ENCODE peak calls at places on chromosomes 5 and 9, in eight cellular contexts. L, Q, D, E, M, W, F and I are unnamed samples.

GRCh38 chr9:1173986-1174385 is 123.8 kb downstream of the DMRT2 start:
- DNase-seq in L (no peak), Q (no peak), D (no peak), E (no peak), M (no peak), W (no peak), F (no peak), I (no peak)

GRCh38 chr9:4303002-4303401 is 3.1 kb upstream of the GLIS3 start:
- DNase-seq in L (no peak), Q (no peak), D (peak), E (no peak), M (no peak), W (no peak), F (no peak), I (no peak)

GRCh38 chr9:33155393-33155792 is 11.7 kb downstream of the B4GALT1 start:
- DNase-seq in L (no peak), Q (no peak), D (no peak), E (no peak), M (no peak), W (no peak), F (no peak), I (no peak)

GRCh38 chr5:2687746-2688145 is 63.7 kb downstream of the IRX2 start:
- DNase-seq in L (no peak), Q (no peak), D (no peak), E (no peak), M (no peak), W (no peak), F (no peak), I (no peak)

GRCh38 chr5:58998539-58998938 is 415.7 kb downstream of the RAB3C start:
- DNase-seq in L (no peak), Q (no peak), D (no peak), E (no peak), M (no peak), W (no peak), F (no peak), I (no peak)

GRCh38 chr5:120152472-120152871 is 311.6 kb upstream of the PRR16 start:
- DNase-seq in L (no peak), Q (no peak), D (peak), E (no peak), M (no peak), W (no peak), F (peak), I (no peak)

GRCh38 chr5:65334077-65334476 is 147.6 kb downstream of the ADAMTS6 start:
- DNase-seq in L (peak), Q (no peak), D (no peak), E (no peak), M (no peak), W (no peak), F (no peak), I (peak)

GRCh38 chr9:84054341-84055010 is 73.9 kb downstream of the RMI1 start:
- DNase-seq in L (no peak), Q (no peak), D (no peak), E (no peak), M (no peak), W (no peak), F (no peak), I (no peak)

GRCh38 chr5:119751734-119752094 is 122.4 kb downstream of the FAM170A start:
- DNase-seq in L (no peak), Q (no peak), D (no peak), E (no peak), M (no peak), W (no peak), F (no peak), I (no peak)

GRCh38 chr9:134496413-134497282 is 145.0 kb upstream of the COL5A1 start:
- DNase-seq in L (no peak), Q (no peak), D (peak), E (peak), M (no peak), W (no peak), F (peak), I (no peak)

GRCh38 chr5:67050125-67050524 is 146.5 kb downstream of the CD180 start:
- DNase-seq in L (peak), Q (no peak), D (no peak), E (no peak), M (no peak), W (no peak), F (no peak), I (no peak)

GRCh38 chr9:20024159-20024571 is 235.3 kb upstream of the SLC24A2 start:
- DNase-seq in L (no peak), Q (no peak), D (no peak), E (no peak), M (no peak), W (peak), F (no peak), I (no peak)

GRCh38 chr5:80934751-80935150 is 25.4 kb upstream of the RASGRF2 start:
- DNase-seq in L (no peak), Q (no peak), D (no peak), E (no peak), M (no peak), W (peak), F (no peak), I (no peak)

GRCh38 chr9:137320555-137321384 is 18.7 kb upstream of the NRARP start:
- DNase-seq in L (no peak), Q (peak), D (no peak), E (no peak), M (no peak), W (peak), F (no peak), I (no peak)

GRCh38 chr9:130499804-130500263 is 55.1 kb downstream of the ASS1 start:
- DNase-seq in L (peak), Q (no peak), D (no peak), E (no peak), M (no peak), W (no peak), F (no peak), I (no peak)